ENCODE peak calls at places on chromosomes 3 and 15, in six cellular contexts. M, W, Z, A, T and F are unnamed samples.

GRCh38 chr3:98587654-98588532 is 5.5 kb downstream of the CPOX start:
- DNase-seq in M (no peak), W (no peak), Z (no peak), A (no peak), T (no peak), F (no peak)

GRCh38 chr3:64398431-64398830 is 173.2 kb upstream of the PRICKLE2 start:
- DNase-seq in M (no peak), W (no peak), Z (no peak), A (no peak), T (no peak), F (no peak)

GRCh38 chr15:63985221-63986184 is 60.8 kb downstream of the DAPK2 start:
- DNase-seq in M (no peak), W (no peak), Z (peak), A (no peak), T (peak), F (no peak)

GRCh38 chr3:98188553-98188952 is 22.1 kb downstream of the OR5H15 start:
- DNase-seq in M (no peak), W (no peak), Z (no peak), A (peak), T (no peak), F (no peak)

GRCh38 chr3:193788189-193788946 is 195.4 kb downstream of the OPA1 start:
- DNase-seq in M (no peak), W (no peak), Z (peak), A (peak), T (no peak), F (peak)

GRCh38 chr3:156654834-156655233 is 19.6 kb upstream of the TIPARP start:
- DNase-seq in M (no peak), W (no peak), Z (no peak), A (no peak), T (no peak), F (no peak)

GRCh38 chr3:50278868-50279224 is at the start of gene LSMEM2:
- DNase-seq in M (no peak), W (no peak), Z (no peak), A (no peak), T (no peak), F (no peak)

GRCh38 chr3:115834068-115834467 is 210.8 kb downstream of the GAP43 start:
- DNase-seq in M (no peak), W (no peak), Z (no peak), A (no peak), T (no peak), F (no peak)

GRCh38 chr15:50628421-50628820 is 58.2 kb downstream of the TRPM7 start:
- DNase-seq in M (no peak), W (no peak), Z (no peak), A (no peak), T (no peak), F (no peak)

GRCh38 chr3:9778102-9778501 is 8.4 kb upstream of the CAMK1 start:
- DNase-seq in M (no peak), W (no peak), Z (no peak), A (no peak), T (no peak), F (no peak)

GRCh38 chr15:89121414-89121813 is 33.2 kb downstream of the ABHD2 start:
- DNase-seq in M (no peak), W (no peak), Z (no peak), A (no peak), T (no peak), F (no peak)

GRCh38 chr3:156987946-156988345 is 161.8 kb downstream of the LEKR1 start:
- DNase-seq in M (no peak), W (no peak), Z (no peak), A (no peak), T (no peak), F (no peak)

GRCh38 chr15:60423540-60423939 is 25.8 kb upstream of the ANXA2 start:
- DNase-seq in M (no peak), W (no peak), Z (no peak), A (no peak), T (no peak), F (peak)

GRCh38 chr15:63891763-63892123 is 58.0 kb upstream of the HERC1 start:
- DNase-seq in M (no peak), W (no peak), Z (no peak), A (no peak), T (peak), F (peak)

GRCh38 chr15:74397239-74398068 is 30.0 kb upstream of the CYP11A1 start:
- DNase-seq in M (no peak), W (no peak), Z (no peak), A (no peak), T (no peak), F (no peak)

GRCh38 chr15:67918205-67918861 is 78.5 kb upstream of the RNU6-1 start:
- DNase-seq in M (no peak), W (no peak), Z (no peak), A (peak), T (no peak), F (no peak)

GRCh38 chr15:36643551-36643950 is 64.1 kb downstream of the CDIN1 start:
- DNase-seq in M (no peak), W (no peak), Z (no peak), A (no peak), T (no peak), F (no peak)

GRCh38 chr15:39243396-39243795 is 337.5 kb upstream of the THBS1 start:
- DNase-seq in M (no peak), W (no peak), Z (no peak), A (no peak), T (no peak), F (no peak)

GRCh38 chr3:119748996-119749395 is 32.9 kb upstream of the NR1I2 start:
- DNase-seq in M (no peak), W (no peak), Z (no peak), A (no peak), T (no peak), F (no peak)

GRCh38 chr3:188624384-188624783 is 470.4 kb downstream of the LPP start:
- DNase-seq in M (no peak), W (no peak), Z (no peak), A (no peak), T (peak), F (no peak)

GRCh38 chr3:177320765-177321247 is 123.5 kb upstream of the TBL1XR1 start:
- DNase-seq in M (no peak), W (no peak), Z (no peak), A (no peak), T (no peak), F (no peak)

GRCh38 chr3:15313461-15313860 is 18.9 kb downstream of the SH3BP5 start:
- DNase-seq in M (no peak), W (no peak), Z (peak), A (no peak), T (peak), F (no peak)

DNA sequence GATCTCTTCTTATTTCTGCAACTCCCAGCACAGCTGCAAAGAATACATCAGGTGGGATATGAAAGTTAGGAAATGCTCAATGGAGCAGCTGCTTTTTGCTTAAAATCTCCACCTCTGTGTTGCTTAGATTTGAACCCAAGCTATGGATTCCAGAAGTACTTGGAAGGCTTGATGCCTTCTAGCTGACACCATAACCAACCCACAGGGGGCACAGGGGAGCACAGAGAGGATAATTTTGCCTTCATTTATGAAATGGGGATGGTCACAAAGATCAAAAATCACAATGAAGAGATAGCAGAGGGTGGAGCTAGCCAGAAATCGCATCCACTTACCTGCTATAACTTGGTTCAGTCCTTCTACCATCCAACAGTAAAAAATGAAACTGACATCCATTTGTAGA is 75.7 kb downstream of the DUT start:
- DNase-seq in M (no peak), W (no peak), Z (no peak), A (no peak), T (no peak), F (no peak)
- TF ChIP-seq CTCF in M (no peak), W (no peak), Z (no peak), A (peak), T (no peak), F (no peak)

GRCh38 chr3:39376929-39377634 is 6.1 kb upstream of the SLC25A38 start:
- DNase-seq in M (no peak), W (no peak), Z (no peak), A (no peak), T (no peak), F (no peak)
- TF ChIP-seq CTCF in M (no peak), W (no peak), Z (no peak), A (no peak), T (no peak), F (no peak)

DNA sequence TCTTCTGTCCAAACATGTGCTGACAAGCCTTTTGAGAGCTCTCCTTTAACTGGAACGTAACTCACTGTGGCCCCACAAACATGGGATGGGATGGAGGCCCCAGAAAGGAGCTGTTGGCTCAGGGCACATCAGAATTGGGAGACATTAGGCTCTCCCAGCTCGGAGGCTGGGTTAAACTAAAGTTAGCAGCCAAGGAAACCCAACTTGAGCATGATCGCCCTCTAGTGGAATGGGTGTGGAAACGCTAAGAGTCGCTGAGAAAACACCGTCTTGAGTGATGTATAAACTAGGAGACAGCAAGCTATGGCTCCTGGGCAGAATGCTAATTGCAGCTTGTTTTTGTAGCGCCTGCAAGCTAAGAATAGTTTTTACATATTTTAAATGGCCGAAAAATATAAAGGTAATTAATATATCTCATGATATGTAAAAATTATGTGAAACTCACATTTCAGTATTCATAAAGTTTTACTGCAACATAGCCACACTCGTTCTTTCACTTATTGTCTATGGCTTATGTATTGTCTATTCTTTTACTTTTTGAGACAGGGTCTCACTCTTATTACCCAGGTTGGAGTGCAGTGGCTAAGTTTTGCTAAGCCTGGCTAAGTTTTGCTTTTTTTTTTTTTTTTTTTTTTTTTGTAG is 138.8 kb upstream of the HACD2 start:
- DNase-seq in M (peak), W (no peak), Z (peak), A (peak), T (peak), F (peak)
- TF ChIP-seq CTCF in M (peak), W (peak), Z (peak), A (peak), T (peak), F (peak)

GRCh38 chr3:72565593-72565992 is 282.7 kb downstream of the SHQ1 start:
- DNase-seq in M (no peak), W (no peak), Z (no peak), A (no peak), T (no peak), F (no peak)

GRCh38 chr3:72571052-72571451 is 277.2 kb downstream of the SHQ1 start:
- DNase-seq in M (no peak), W (no peak), Z (no peak), A (no peak), T (no peak), F (no peak)

GRCh38 chr3:72569754-72570440 is 278.3 kb downstream of the SHQ1 start:
- DNase-seq in M (no peak), W (no peak), Z (no peak), A (no peak), T (no peak), F (no peak)

GRCh38 chr3:72567976-72568560 is 280.2 kb downstream of the SHQ1 start:
- DNase-seq in M (no peak), W (no peak), Z (no peak), A (no peak), T (no peak), F (no peak)

DNA sequence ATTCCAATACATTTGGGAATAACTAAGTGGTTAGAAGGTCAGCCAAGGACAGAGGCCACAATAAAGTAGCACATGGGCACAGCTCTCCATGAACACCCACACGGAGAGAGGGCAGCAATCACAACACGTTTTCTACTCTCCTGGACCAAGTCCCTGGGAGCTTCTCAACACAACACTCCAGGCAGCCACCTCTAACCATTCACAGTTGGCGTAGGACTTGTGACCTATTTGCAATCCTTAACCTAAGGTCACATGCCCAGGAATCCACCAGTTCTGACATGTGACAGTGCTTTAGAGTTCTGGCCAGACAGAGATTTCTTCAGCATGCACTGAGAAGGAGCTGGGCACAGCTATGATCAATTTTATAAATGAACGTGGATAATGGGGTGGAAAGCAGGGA is 280.8 kb downstream of the SHQ1 start:
- DNase-seq in M (no peak), W (no peak), Z (no peak), A (no peak), T (no peak), F (no peak)
- TF ChIP-seq CTCF in M (no peak), W (no peak), Z (no peak), A (no peak), T (no peak), F (no peak)

GRCh38 chr3:46449755-46450552 is 14.8 kb downstream of the LTF start:
- DNase-seq in M (no peak), W (no peak), Z (no peak), A (peak), T (no peak), F (peak)
- TF ChIP-seq CTCF in M (peak), W (peak), Z (no peak), A (peak), T (peak), F (peak)

GRCh38 chr15:91857224-91857585 is 3.7 kb downstream of the SLCO3A1 start:
- DNase-seq in M (no peak), W (no peak), Z (no peak), A (no peak), T (no peak), F (no peak)

GRCh38 chr15:91857772-91858171 is 4.3 kb downstream of the SLCO3A1 start:
- DNase-seq in M (peak), W (no peak), Z (no peak), A (no peak), T (no peak), F (no peak)

GRCh38 chr15:91853968-91854943 is 748 bp downstream of the SLCO3A1 start:
- DNase-seq in M (peak), W (no peak), Z (peak), A (peak), T (peak), F (peak)

GRCh38 chr15:91855241-91855640 is 1.7 kb downstream of the SLCO3A1 start:
- DNase-seq in M (no peak), W (no peak), Z (no peak), A (no peak), T (no peak), F (no peak)

GRCh38 chr15:91855684-91856553 is 2.4 kb downstream of the SLCO3A1 start:
- DNase-seq in M (no peak), W (no peak), Z (peak), A (peak), T (no peak), F (peak)
- TF ChIP-seq CTCF in M (no peak), W (no peak), Z (no peak), A (peak), T (no peak), F (peak)